ENCODE peak calls at places on chromosomes 2 and 18, in nine cellular contexts. Q is brain microvascular endothelial cell; G is dorsolateral prefrontal cortex; I is spleen; E is CD4-positive, alpha-beta T cell; N is transverse colon; V is GM20000; M is mesothelial cell of epicardium; C is Caco-2. P is an unnamed sample.

GRCh38 chr2:8797682-8798081 is 39.7 kb downstream of the KIDINS220 start:
- DNase-seq in I (no peak), M (no peak), Q (no peak), E (no peak), N (no peak), C (no peak), V (no peak), G (no peak), P (no peak)

GRCh38 chr18:3810271-3810670 is 360.3 kb downstream of the TGIF1 start:
- DNase-seq in C (no peak), N (no peak), I (no peak), Q (no peak), V (no peak), E (no peak), G (no peak), M (no peak), P (no peak)

GRCh38 chr2:26177122-26177521 is 4.2 kb downstream of the GAREM2 start:
- DNase-seq in Q (no peak), G (no peak), C (no peak), M (peak), N (no peak), I (no peak), E (no peak), V (no peak), P (no peak)

GRCh38 chr18:8841781-8842485 is 136.6 kb downstream of the MTCL1 start:
- DNase-seq in C (no peak), Q (no peak), I (no peak), G (no peak), N (no peak), V (no peak), E (no peak), M (no peak), P (no peak)

GRCh38 chr2:950627-950992 is at the start of gene SNTG2:
- DNase-seq in N (peak), V (peak), I (peak), G (no peak), Q (no peak), M (peak), E (no peak), C (no peak), P (no peak)

GRCh38 chr2:232633413-232634318 is at the start of gene EFHD1:
- DNase-seq in G (peak), V (peak), I (peak), Q (peak), E (peak), N (peak), M (peak), C (peak), P (no peak)

GRCh38 chr2:196482119-196483065 is 157.1 kb upstream of the CCDC150 start:
- DNase-seq in E (no peak), Q (peak), G (no peak), N (no peak), C (no peak), V (no peak), I (no peak), M (no peak), P (no peak)

GRCh38 chr18:2223394-2223793 is 347.9 kb downstream of the METTL4 start:
- DNase-seq in N (no peak), V (no peak), C (no peak), G (no peak), M (no peak), Q (peak), I (no peak), E (no peak), P (no peak)

GRCh38 chr2:128277961-128278681 is 40.5 kb downstream of the HS6ST1 start:
- DNase-seq in C (no peak), I (peak), E (no peak), Q (no peak), G (peak), M (no peak), N (peak), V (no peak), P (peak)

GRCh38 chr2:101697794-101698418 is 399 bp downstream of the MAP4K4 start:
- DNase-seq in E (no peak), Q (no peak), M (peak), C (peak), G (no peak), N (peak), I (peak), V (no peak), P (peak)

GRCh38 chr18:45896991-45897390 is 70.1 kb downstream of the EPG5 start:
- DNase-seq in I (no peak), M (no peak), C (no peak), E (no peak), N (no peak), V (no peak), G (no peak), Q (no peak), P (no peak)

GRCh38 chr18:79784071-79784913 is 13.4 kb upstream of the KCNG2 start:
- DNase-seq in V (no peak), N (no peak), M (no peak), Q (no peak), I (peak), E (no peak), C (no peak), G (no peak), P (no peak)

GRCh38 chr2:86315084-86315483 is 22.3 kb downstream of the REEP1 start:
- DNase-seq in V (no peak), M (no peak), E (no peak), I (no peak), C (no peak), G (no peak), Q (no peak), N (no peak), P (no peak)

GRCh38 chr2:219253753-219254589 is at the start of gene TUBA4A:
- DNase-seq in E (peak), N (peak), I (peak), M (peak), Q (peak), C (peak), G (peak), V (peak), P (peak)

GRCh38 chr2:148978026-148978685 is 60.3 kb upstream of the LYPD6B start:
- DNase-seq in N (no peak), C (no peak), V (no peak), E (no peak), I (no peak), M (no peak), Q (no peak), G (no peak), P (no peak)

GRCh38 chr2:218886461-218886947 is 5.9 kb downstream of the WNT10A start:
- DNase-seq in I (peak), V (no peak), M (no peak), C (no peak), N (peak), G (peak), E (no peak), Q (no peak), P (no peak)

GRCh38 chr18:79019876-79020275 is 40.3 kb downstream of the SALL3 start:
- DNase-seq in C (no peak), Q (no peak), G (no peak), V (no peak), N (no peak), I (no peak), M (no peak), E (no peak), P (no peak)

GRCh38 chr2:15674637-15675455 is 83.2 kb downstream of the DDX1 start:
- DNase-seq in N (no peak), I (no peak), V (no peak), G (no peak), C (no peak), M (no peak), Q (peak), E (no peak), P (no peak)

GRCh38 chr18:3723554-3723953 is 273.6 kb downstream of the TGIF1 start:
- DNase-seq in I (no peak), E (no peak), Q (no peak), N (no peak), V (no peak), C (no peak), M (no peak), G (no peak), P (no peak)

GRCh38 chr18:58308463-58308862 is 264.4 kb downstream of the NEDD4L start:
- DNase-seq in G (no peak), C (no peak), V (no peak), N (no peak), I (no peak), Q (no peak), E (no peak), M (no peak), P (no peak)

GRCh38 chr18:6997802-6998201 is 119.8 kb downstream of the LAMA1 start:
- DNase-seq in Q (no peak), G (no peak), N (no peak), E (no peak), I (no peak), V (no peak), M (no peak), C (no peak), P (no peak)

GRCh38 chr2:219273887-219274391 is 5.2 kb upstream of the DNAJB2 start:
- DNase-seq in Q (no peak), C (no peak), N (no peak), I (no peak), V (no peak), M (no peak), E (no peak), G (no peak), P (no peak)

GRCh38 chr2:109475531-109476210 is 138.1 kb downstream of the SEPTIN10 start:
- DNase-seq in V (no peak), Q (no peak), N (no peak), C (no peak), I (peak), G (no peak), E (no peak), M (no peak), P (no peak)

GRCh38 chr18:39558658-39559057 is 1993.1 kb upstream of the CELF4 start:
- DNase-seq in V (no peak), G (no peak), C (no peak), M (no peak), Q (no peak), I (no peak), E (no peak), N (no peak), P (no peak)

GRCh38 chr2:22784586-22784985 is 600.4 kb upstream of the KLHL29 start:
- DNase-seq in M (no peak), E (no peak), C (no peak), N (no peak), Q (no peak), I (no peak), V (no peak), G (no peak), P (no peak)

GRCh38 chr18:74353169-74353775 is 37.6 kb downstream of the C18orf63 start:
- DNase-seq in N (peak), V (peak), G (peak), M (peak), Q (peak), E (peak), C (peak), I (no peak), P (no peak)

GRCh38 chr2:20620271-20620681 is 30.6 kb downstream of the HS1BP3 start:
- DNase-seq in E (no peak), N (peak), V (no peak), Q (no peak), C (no peak), I (no peak), G (peak), M (no peak), P (no peak)

GRCh38 chr2:75589344-75590105 is 28.8 kb upstream of the EVA1A start:
- DNase-seq in E (no peak), V (no peak), Q (no peak), I (no peak), C (no peak), M (no peak), N (no peak), G (no peak), P (no peak)

GRCh38 chr2:114405486-114406250 is 36.8 kb upstream of the DPP10 start:
- DNase-seq in G (no peak), E (no peak), C (no peak), N (no peak), I (no peak), Q (no peak), V (no peak), M (no peak), P (no peak)

GRCh38 chr2:49972699-49973098 is 818.4 kb upstream of the FSHR start:
- DNase-seq in Q (no peak), C (no peak), V (no peak), I (no peak), E (no peak), G (no peak), N (no peak), M (no peak), P (no peak)

GRCh38 chr2:120203341-120204021 is 19.7 kb downstream of the TMEM185B start:
- DNase-seq in C (no peak), V (no peak), Q (no peak), I (peak), E (no peak), M (no peak), N (no peak), G (no peak), P (no peak)

GRCh38 chr18:10453885-10454772 is at the start of gene APCDD1:
- DNase-seq in M (peak), N (peak), E (no peak), I (no peak), C (peak), V (no peak), Q (no peak), G (peak), P (no peak)

GRCh38 chr2:218017211-218018053 is 14.6 kb upstream of the TNS1 start:
- DNase-seq in G (no peak), I (peak), V (no peak), E (no peak), C (no peak), Q (no peak), N (no peak), M (no peak), P (no peak)

GRCh38 chr2:71223767-71224333 is 3.1 kb downstream of the PAIP2B start:
- DNase-seq in C (peak), V (peak), E (no peak), I (no peak), M (no peak), Q (peak), N (peak), G (peak), P (no peak)

GRCh38 chr18:59085797-59086196 is 53.9 kb upstream of the SEC11C start:
- DNase-seq in G (no peak), I (no peak), C (no peak), V (no peak), Q (peak), N (no peak), E (no peak), M (no peak), P (no peak)

GRCh38 chr2:204625135-204625534 is 79.9 kb downstream of the PARD3B start:
- DNase-seq in G (no peak), Q (no peak), N (peak), E (no peak), I (no peak), V (no peak), M (no peak), C (no peak), P (no peak)

GRCh38 chr2:172445851-172446250 is 18.5 kb downstream of the ITGA6 start:
- DNase-seq in I (no peak), Q (no peak), C (no peak), N (no peak), M (no peak), G (no peak), E (no peak), V (no peak), P (no peak)
- TF ChIP-seq CTCF in I (no peak), Q (no peak), C (no peak), N (no peak), M (no peak), G (no peak), E (no peak), V (no peak), P (no peak)

GRCh38 chr2:72367530-72368225 is 220.0 kb upstream of the CYP26B1 start:
- DNase-seq in E (no peak), N (peak), G (no peak), V (no peak), C (peak), Q (peak), I (no peak), M (no peak), P (no peak)
- TF ChIP-seq CTCF in E (no peak), N (no peak), G (no peak), V (no peak), C (no peak), Q (peak), I (no peak), M (no peak), P (no peak)

GRCh38 chr2:118146315-118147283 is 58.3 kb downstream of the INSIG2 start:
- DNase-seq in C (no peak), G (no peak), I (no peak), N (no peak), V (no peak), Q (no peak), M (no peak), E (no peak), P (no peak)

GRCh38 chr2:118148133-118148532 is 59.9 kb downstream of the INSIG2 start:
- DNase-seq in I (no peak), C (no peak), E (no peak), V (peak), Q (no peak), G (no peak), M (no peak), N (no peak), P (no peak)

GRCh38 chr2:118145806-118146205 is 57.5 kb downstream of the INSIG2 start:
- DNase-seq in I (no peak), N (no peak), Q (no peak), V (no peak), E (no peak), C (no peak), M (no peak), G (no peak), P (no peak)

GRCh38 chr2:118150294-118150693 is 62.0 kb downstream of the INSIG2 start:
- DNase-seq in Q (no peak), I (no peak), N (no peak), C (no peak), V (no peak), E (no peak), M (no peak), G (no peak), P (no peak)

DNA sequence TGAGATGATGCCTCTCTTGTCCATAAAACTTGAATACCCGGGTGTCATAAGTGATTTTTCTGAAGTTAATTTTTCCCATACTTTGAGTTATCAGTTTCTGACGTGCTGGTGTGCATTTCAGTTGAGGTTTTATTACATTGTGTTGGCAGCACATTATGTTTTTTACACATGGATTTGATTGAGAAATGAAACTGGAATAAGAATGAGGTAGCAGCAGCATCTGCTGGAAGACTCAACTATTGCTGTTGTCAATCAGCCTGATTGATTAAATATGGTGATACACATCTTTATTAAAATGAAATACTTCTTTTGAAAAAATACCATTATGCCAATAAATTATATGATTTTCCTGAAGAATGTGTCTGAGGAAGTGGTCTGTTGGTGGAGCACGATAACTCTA is 60.5 kb downstream of the INSIG2 start:
- DNase-seq in G (no peak), M (no peak), N (no peak), Q (no peak), V (no peak), C (no peak), E (no peak), I (no peak), P (no peak)
- TF ChIP-seq CTCF in G (no peak), M (no peak), N (no peak), Q (no peak), V (no peak), C (no peak), E (no peak), I (no peak), P (no peak)

DNA sequence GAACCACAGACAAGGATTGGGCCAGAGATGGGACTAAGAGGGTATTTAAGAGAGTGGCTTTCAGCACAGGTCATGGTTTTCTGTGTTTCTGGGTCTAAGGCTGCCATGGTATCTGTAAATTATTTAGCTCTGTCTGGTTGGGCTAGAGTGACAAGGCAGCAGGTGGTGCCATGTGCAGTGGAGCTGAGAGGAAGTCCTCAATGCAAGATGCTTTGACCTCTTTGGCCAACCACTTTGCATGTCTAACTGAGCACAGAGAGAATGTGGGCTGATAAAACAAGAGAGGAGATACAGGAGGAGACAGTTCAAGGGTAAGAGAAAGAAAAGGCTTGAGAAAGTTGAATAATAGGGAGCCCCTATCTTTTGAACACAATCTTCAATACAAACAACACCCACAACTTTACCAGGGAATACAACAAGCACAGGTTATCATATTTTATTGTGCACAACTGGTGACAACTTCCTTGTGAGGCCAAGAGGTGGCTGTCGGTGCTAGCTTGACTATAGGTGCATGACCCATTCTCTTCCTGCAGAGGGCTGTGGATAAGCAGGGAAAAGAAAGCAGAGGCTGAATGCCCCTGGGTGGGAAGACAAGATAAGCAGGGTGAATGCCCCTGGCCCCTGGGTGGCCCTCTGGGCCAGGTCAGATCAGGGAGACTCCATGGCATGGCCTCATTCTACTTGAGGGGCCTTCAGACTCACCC is 12.3 kb downstream of the FLACC1 start:
- DNase-seq in N (no peak), C (peak), Q (no peak), M (no peak), V (no peak), E (no peak), I (no peak), G (no peak), P (no peak)
- TF ChIP-seq CTCF in N (no peak), C (peak), Q (peak), M (no peak), V (no peak), E (no peak), I (no peak), G (no peak), P (no peak)

GRCh38 chr2:240386321-240386720 is 49.1 kb upstream of the GPC1 start:
- DNase-seq in E (no peak), V (no peak), C (no peak), I (peak), M (no peak), Q (no peak), N (no peak), G (no peak), P (no peak)

GRCh38 chr2:240388471-240389301 is 46.8 kb upstream of the GPC1 start:
- DNase-seq in I (peak), N (no peak), M (no peak), G (no peak), C (no peak), E (no peak), V (no peak), Q (no peak), P (no peak)

GRCh38 chr2:240387325-240387668 is 48.2 kb upstream of the GPC1 start:
- DNase-seq in M (no peak), G (no peak), N (no peak), I (no peak), E (no peak), C (no peak), V (no peak), Q (no peak), P (no peak)

GRCh38 chr2:240389302-240389805 is 46.1 kb upstream of the GPC1 start:
- DNase-seq in M (no peak), I (peak), V (no peak), N (no peak), C (no peak), G (no peak), E (no peak), Q (no peak), P (no peak)

GRCh38 chr2:240387669-240388358 is 47.6 kb upstream of the GPC1 start:
- DNase-seq in C (no peak), V (no peak), Q (peak), N (peak), I (peak), E (no peak), G (no peak), M (no peak), P (no peak)
- TF ChIP-seq CTCF in C (no peak), V (no peak), Q (peak), N (no peak), I (no peak), E (no peak), G (no peak), M (no peak), P (no peak)

GRCh38 chr2:165776013-165776412 is 18.0 kb downstream of the GALNT3 start:
- DNase-seq in V (no peak), I (no peak), G (no peak), C (no peak), N (no peak), M (no peak), E (no peak), Q (no peak), P (no peak)

GRCh38 chr2:165778187-165778556 is 15.9 kb downstream of the GALNT3 start:
- DNase-seq in G (no peak), M (no peak), Q (no peak), E (no peak), C (peak), N (no peak), V (no peak), I (no peak), P (no peak)

GRCh38 chr2:165777522-165778186 is 16.4 kb downstream of the GALNT3 start:
- DNase-seq in N (no peak), E (no peak), C (no peak), M (no peak), I (no peak), G (no peak), Q (no peak), V (no peak), P (no peak)

GRCh38 chr2:165776796-165777195 is 17.3 kb downstream of the GALNT3 start:
- DNase-seq in G (no peak), I (no peak), N (no peak), M (no peak), Q (no peak), E (no peak), V (no peak), C (no peak), P (no peak)

GRCh38 chr2:165778653-165779451 is 15.2 kb downstream of the GALNT3 start:
- DNase-seq in M (no peak), Q (no peak), G (no peak), E (no peak), N (no peak), C (peak), I (no peak), V (peak), P (no peak)
- TF ChIP-seq CTCF in M (no peak), Q (peak), G (no peak), E (no peak), N (peak), C (peak), I (no peak), V (no peak), P (no peak)

GRCh38 chr2:200703132-200703925 is 108.4 kb upstream of the BZW1 start:
- DNase-seq in G (no peak), N (no peak), E (no peak), V (no peak), I (no peak), Q (peak), C (peak), M (no peak), P (no peak)
- TF ChIP-seq CTCF in G (peak), N (peak), E (peak), V (peak), I (no peak), Q (peak), C (peak), M (peak), P (no peak)

P was measured in natural killer cell.